ENCODE peak calls at places on chromosomes 4 and X, in eight cellular contexts. Y, D, Q, L, A, M, E and G are unnamed samples.
A peak's percentile ranks its signal among the peaks of the same experiment; 100 is the strongest.

GRCh38 chr4:41655177-41655576 is 93.3 kb downstream of the PHOX2B start:
- DNase-seq in L (no peak), Y (no peak), M (no peak), D (no peak), A (peak; percentile 6), E (no peak), Q (no peak), G (no peak)

GRCh38 chrX:118978451-118978850 is 4.0 kb downstream of the LONRF3 start:
- DNase-seq in E (no peak), M (no peak), D (no peak), A (no peak), Q (peak; percentile 31), L (no peak), Y (no peak), G (no peak)

GRCh38 chrX:154441984-154442707 is 1.8 kb upstream of the FAM50A start:
- DNase-seq in Y (no peak), A (no peak), D (peak; percentile 57), L (peak; percentile 65), M (no peak), Q (no peak), E (no peak), G (no peak)

GRCh38 chr4:10160280-10160856 is 43.8 kb upstream of the WDR1 start:
- DNase-seq in L (no peak), M (no peak), Y (no peak), Q (peak; percentile 62), E (no peak), D (no peak), A (peak; percentile 24), G (no peak)

GRCh38 chrX:94057385-94057784 is 383.4 kb downstream of the FAM133A start:
- DNase-seq in A (no peak), M (no peak), D (no peak), Y (no peak), Q (no peak), L (no peak), E (no peak), G (no peak)

GRCh38 chr4:60657041-60657440 is 543.1 kb upstream of the ADGRL3 start:
- DNase-seq in D (no peak), E (no peak), M (no peak), A (peak; percentile 1), Y (no peak), L (no peak), Q (no peak), G (no peak)

GRCh38 chr4:76601791-76602190 is 166.8 kb downstream of the SHROOM3 start:
- DNase-seq in D (no peak), Q (peak; percentile 3), M (no peak), L (no peak), Y (no peak), A (peak; percentile 56), E (no peak), G (no peak)

GRCh38 chr4:144594471-144594986 is 51.4 kb upstream of the HHIP start:
- DNase-seq in M (no peak), Q (no peak), E (no peak), Y (no peak), L (no peak), A (peak; percentile 25), D (no peak), G (no peak)

GRCh38 chr4:140839888-140840790 is 84.0 kb upstream of the TBC1D9 start:
- DNase-seq in Y (no peak), M (no peak), E (no peak), L (no peak), D (no peak), Q (no peak), A (peak; percentile 5), G (no peak)

GRCh38 chrX:105331244-105331643 is 110.8 kb upstream of the TEX13A start:
- DNase-seq in L (no peak), M (no peak), E (no peak), Y (no peak), Q (no peak), A (peak; percentile 52), D (no peak), G (peak; percentile 11)

GRCh38 chrX:71632923-71633657 is 14.8 kb upstream of the CXCR3 start:
- DNase-seq in L (no peak), Y (no peak), D (no peak), M (no peak), Q (no peak), E (no peak), A (no peak), G (no peak)

GRCh38 chrX:38807873-38808272 is 6.6 kb downstream of the MID1IP1 start:
- DNase-seq in D (no peak), A (no peak), Y (no peak), E (no peak), Q (peak; percentile 11), M (no peak), L (no peak), G (no peak)

GRCh38 chr4:128565565-128566186 is 243.8 kb upstream of the JADE1 start:
- DNase-seq in Y (no peak), M (peak; percentile 39), Q (peak; percentile 55), D (peak; percentile 74), L (no peak), E (no peak), A (no peak), G (no peak)

GRCh38 chr4:159292137-159292896 is 189.4 kb downstream of the RAPGEF2 start:
- DNase-seq in D (no peak), Y (no peak), M (no peak), L (no peak), A (no peak), Q (no peak), E (no peak), G (no peak)

GRCh38 chr4:169795585-169795984 is 37.8 kb upstream of the HPF1 start:
- DNase-seq in Y (no peak), M (no peak), D (no peak), Q (no peak), E (no peak), A (no peak), L (no peak), G (no peak)

GRCh38 chr4:169791064-169791463 is 33.3 kb upstream of the HPF1 start:
- DNase-seq in Q (no peak), M (no peak), Y (no peak), L (no peak), A (no peak), E (no peak), D (no peak), G (no peak)

DNA sequence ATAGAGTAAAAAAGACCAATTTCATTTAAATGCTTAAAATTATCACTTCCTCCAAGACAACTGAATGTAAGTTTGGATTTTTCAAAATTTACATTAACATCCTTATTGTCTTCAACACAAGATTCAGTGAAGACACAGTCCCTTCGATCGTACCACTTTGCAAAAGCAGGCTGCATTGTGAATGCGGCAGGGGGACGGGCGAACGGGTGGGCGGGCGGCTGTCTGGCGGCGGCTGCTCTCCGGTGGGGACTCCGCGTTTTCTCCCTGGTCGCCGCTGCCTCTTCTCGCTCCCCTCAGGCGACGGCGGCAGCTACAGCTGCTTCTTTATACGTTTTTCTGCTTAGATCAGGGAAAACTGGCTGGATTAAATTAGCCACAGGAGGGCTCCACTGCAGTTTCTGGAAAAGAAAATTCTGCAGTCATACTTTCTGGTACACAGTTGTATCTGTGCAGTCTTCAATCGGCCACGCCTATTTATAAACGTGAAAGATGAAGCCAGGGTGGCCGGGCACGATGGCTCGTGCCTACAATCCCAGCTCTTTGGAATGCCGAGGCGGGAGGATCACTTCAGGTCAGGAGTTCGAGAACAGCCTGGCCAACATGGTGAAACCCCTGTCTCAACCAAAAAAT is 33.9 kb upstream of the HPF1 start:
- DNase-seq in Y (peak; percentile 15), E (peak; percentile 19), Q (peak; percentile 52), A (peak; percentile 55), M (peak; percentile 22), D (no peak), L (peak; percentile 77), G (no peak)
- H3K4me3 ChIP-seq in Y (peak overlapping the region; percentile 46), E (peak overlapping the region; percentile 23), Q (no peak overlapping the region), A (peak overlapping the region; percentile 18), M (no peak overlapping the region), D (peak overlapping the region; percentile 36), L (no peak overlapping the region), G (peak overlapping the region; percentile 48)

GRCh38 chrX:25524150-25524549 is 508.4 kb upstream of the ARX start:
- DNase-seq in M (no peak), L (no peak), Y (no peak), D (no peak), A (peak; percentile 33), Q (peak; percentile 1), E (no peak), G (no peak)

GRCh38 chrX:25527596-25527995 is 511.8 kb upstream of the ARX start:
- DNase-seq in Y (no peak), E (no peak), Q (no peak), L (no peak), M (no peak), A (no peak), D (no peak), G (no peak)

GRCh38 chrX:25519258-25519657 is 503.5 kb upstream of the ARX start:
- DNase-seq in A (no peak), D (no peak), E (no peak), M (no peak), L (no peak), Q (no peak), Y (no peak), G (no peak)

DNA sequence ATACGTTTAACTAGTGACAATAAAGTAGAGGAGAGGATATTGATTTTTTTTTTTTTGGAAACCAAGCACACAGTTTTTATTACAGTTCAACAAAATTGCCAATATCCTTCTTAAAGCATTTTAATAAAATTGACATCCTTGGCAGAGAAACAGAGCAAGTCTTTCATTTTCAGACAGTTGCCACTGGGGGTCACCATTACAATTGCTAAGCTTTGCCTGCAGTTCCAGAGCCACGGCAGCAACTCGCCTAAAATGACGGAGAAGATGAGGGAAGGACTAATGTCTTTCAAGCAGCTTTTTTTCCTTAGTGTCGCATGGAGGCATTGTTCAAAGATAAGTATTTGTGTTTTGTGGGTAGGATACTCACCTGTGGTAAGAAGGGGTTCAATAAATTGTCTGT is 507.8 kb upstream of the ARX start:
- DNase-seq in D (no peak), A (peak; percentile 36), M (no peak), E (peak; percentile 12), L (no peak), Q (peak; percentile 47), Y (no peak), G (no peak)
- TF ChIP-seq CTCF in D (no peak), A (peak; percentile 42), M (peak; percentile 42), E (peak; percentile 37), L (no peak), Q (peak; percentile 23), Y (no peak), G (peak; percentile 41)

DNA sequence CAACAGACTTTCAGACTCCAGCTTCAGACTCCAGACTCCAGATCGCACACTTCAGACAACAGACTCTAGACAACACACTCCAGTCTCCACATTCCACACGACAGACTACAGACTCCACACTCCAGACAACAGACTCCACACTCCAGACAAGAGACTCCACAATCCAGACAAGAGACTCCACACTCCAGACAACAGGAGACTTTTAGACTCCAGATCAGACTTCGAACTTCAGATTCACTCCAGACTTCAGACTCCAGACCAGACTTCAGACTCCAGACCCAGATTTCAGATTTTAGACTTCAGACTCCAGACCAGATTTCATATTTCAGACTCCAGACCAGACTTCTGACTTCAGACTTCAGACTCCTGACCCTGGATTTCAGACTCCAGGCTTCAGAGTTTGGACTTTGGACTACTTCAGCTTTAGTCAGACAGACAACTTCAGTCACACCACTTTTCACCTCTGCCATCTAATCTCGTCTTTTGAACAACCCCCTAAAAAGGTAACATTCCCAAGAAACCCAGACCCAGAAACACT is 29.0 kb upstream of the TLR2 start:
- DNase-seq in A (no peak), Y (no peak), D (no peak), Q (no peak), M (no peak), L (no peak), E (no peak), G (no peak)
- H3K4me3 ChIP-seq in A (no peak overlapping the region), Y (peak overlapping the region; percentile 21), D (no peak overlapping the region), Q (peak overlapping the region; percentile 32), M (no peak overlapping the region), L (no peak overlapping the region), E (no peak overlapping the region), G (no peak overlapping the region)

GRCh38 chr4:133618963-133619362 is 469.9 kb downstream of the PCDH10 start:
- DNase-seq in E (no peak), D (no peak), Q (peak; percentile 10), L (no peak), M (no peak), A (no peak), Y (no peak), G (no peak)
- TF ChIP-seq CTCF in E (no peak), D (no peak), Q (no peak), L (no peak), M (no peak), A (no peak), Y (no peak), G (no peak)